ENCODE peak calls at places on chromosomes 3 and 15, in six cellular contexts. J, A, M, D, L and E are unnamed samples.

GRCh38 chr15:87816811-87817210 is 439.7 kb downstream of the NTRK3 start:
- DNase-seq in D (no peak), L (no peak), A (peak), J (no peak), M (peak), E (no peak)

GRCh38 chr3:8451696-8452095 is 49.9 kb upstream of the LMCD1 start:
- DNase-seq in M (no peak), L (no peak), A (peak), J (no peak), D (no peak), E (no peak)

GRCh38 chr3:150149651-150150051 is 179.0 kb upstream of the PFN2 start:
- DNase-seq in D (no peak), A (peak), J (no peak), M (peak), L (no peak), E (no peak)

GRCh38 chr3:73687081-73688004 is 62.6 kb upstream of the PDZRN3 start:
- DNase-seq in M (no peak), L (no peak), J (no peak), D (no peak), A (no peak), E (no peak)

GRCh38 chr15:68629519-68630204 is 50.9 kb downstream of the CORO2B start:
- DNase-seq in M (no peak), L (no peak), J (no peak), A (no peak), D (no peak), E (no peak)

GRCh38 chr15:65337436-65338070 is 33.1 kb downstream of the RNU5B-1 start:
- DNase-seq in J (no peak), M (no peak), D (no peak), L (no peak), A (no peak), E (no peak)

GRCh38 chr3:170750478-170750830 is 119.5 kb downstream of the RPL22L1 start:
- DNase-seq in M (no peak), L (no peak), J (no peak), A (no peak), D (no peak), E (no peak)

GRCh38 chr3:18393906-18394305 is 31.2 kb downstream of the SATB1 start:
- DNase-seq in A (peak), D (no peak), M (peak), J (no peak), L (no peak), E (no peak)

GRCh38 chr15:28110416-28110975 is 11.4 kb upstream of the OCA2 start:
- DNase-seq in L (no peak), A (no peak), D (no peak), M (no peak), J (no peak), E (no peak)

GRCh38 chr15:80594091-80594889 is 100.8 kb upstream of the ABHD17C start:
- DNase-seq in D (no peak), M (no peak), A (no peak), L (no peak), J (no peak), E (no peak)

GRCh38 chr3:195736866-195737490 is 16.2 kb downstream of the MUC20 start:
- DNase-seq in L (no peak), M (no peak), A (no peak), J (no peak), D (no peak), E (no peak)

GRCh38 chr15:58551084-58551763 is 119.4 kb downstream of the LIPC start:
- DNase-seq in D (no peak), J (no peak), L (no peak), A (no peak), M (no peak), E (no peak)

GRCh38 chr3:184568918-184569829 is 7.6 kb downstream of the EPHB3 start:
- DNase-seq in L (no peak), D (peak), M (peak), A (peak), J (no peak), E (peak)

GRCh38 chr3:184620101-184620798 is 58.7 kb downstream of the EPHB3 start:
- DNase-seq in D (no peak), L (no peak), J (no peak), A (peak), M (peak), E (no peak)

GRCh38 chr3:153901991-153902390 is 219.2 kb upstream of the ARHGEF26 start:
- DNase-seq in D (no peak), M (no peak), A (no peak), L (no peak), J (no peak), E (no peak)

GRCh38 chr15:34794590-34795206 is 651 bp downstream of the ACTC1 start:
- DNase-seq in J (peak), L (no peak), D (no peak), A (no peak), M (no peak), E (no peak)

GRCh38 chr3:100225883-100226282 is 34.9 kb upstream of the TBC1D23 start:
- DNase-seq in J (no peak), M (no peak), A (no peak), L (no peak), D (no peak), E (no peak)

GRCh38 chr3:107753494-107753893 is 230.7 kb downstream of the BBX start:
- DNase-seq in M (peak), D (no peak), L (peak), A (peak), J (no peak), E (no peak)

GRCh38 chr3:107756649-107757048 is 233.9 kb downstream of the BBX start:
- DNase-seq in D (no peak), M (no peak), L (no peak), A (no peak), J (no peak), E (no peak)

GRCh38 chr3:107753988-107754387 is 231.2 kb downstream of the BBX start:
- DNase-seq in D (no peak), M (no peak), L (no peak), A (no peak), J (no peak), E (no peak)

GRCh38 chr3:107757140-107757539 is 234.4 kb downstream of the BBX start:
- DNase-seq in L (no peak), J (no peak), A (no peak), D (no peak), M (no peak), E (no peak)

DNA sequence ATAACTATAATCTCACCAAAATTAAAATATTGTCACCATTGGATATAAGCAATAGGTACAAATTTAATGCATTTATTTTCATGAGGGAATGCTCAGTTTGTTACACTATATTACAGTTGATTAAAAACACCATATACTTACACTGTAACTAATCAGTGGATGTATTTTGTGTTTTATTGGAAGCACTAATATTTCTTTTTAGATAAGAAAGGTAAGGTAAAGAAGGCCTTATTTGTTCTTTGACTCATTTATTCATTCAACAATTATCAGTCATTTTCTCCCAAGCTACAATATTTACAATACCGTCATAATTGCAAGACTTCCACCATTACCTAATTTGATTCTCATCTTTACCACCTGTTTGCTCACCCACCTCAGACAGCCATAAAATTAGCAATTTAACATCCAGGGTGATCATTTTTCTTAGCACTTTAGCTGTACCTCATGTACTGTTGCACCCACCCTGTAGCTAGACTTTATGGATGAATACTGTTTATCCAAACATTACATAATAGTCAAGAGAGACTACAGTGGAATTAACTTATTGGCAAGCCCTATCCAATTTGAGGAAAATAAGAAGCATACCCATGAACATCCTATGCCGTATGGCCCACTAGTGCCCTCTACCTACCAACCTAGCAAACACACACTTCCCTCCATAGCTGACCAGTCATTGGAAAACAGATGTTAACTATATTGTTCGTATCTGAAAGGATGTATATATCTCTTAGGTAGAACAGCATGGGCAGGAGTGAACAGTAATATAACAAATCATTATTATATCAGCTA is 229.6 kb downstream of the BBX start:
- DNase-seq in M (peak), J (no peak), D (no peak), A (peak), L (no peak), E (no peak)
- TF ChIP-seq CTCF in M (peak), J (peak), D (no peak), A (peak), L (peak), E (peak)

DNA sequence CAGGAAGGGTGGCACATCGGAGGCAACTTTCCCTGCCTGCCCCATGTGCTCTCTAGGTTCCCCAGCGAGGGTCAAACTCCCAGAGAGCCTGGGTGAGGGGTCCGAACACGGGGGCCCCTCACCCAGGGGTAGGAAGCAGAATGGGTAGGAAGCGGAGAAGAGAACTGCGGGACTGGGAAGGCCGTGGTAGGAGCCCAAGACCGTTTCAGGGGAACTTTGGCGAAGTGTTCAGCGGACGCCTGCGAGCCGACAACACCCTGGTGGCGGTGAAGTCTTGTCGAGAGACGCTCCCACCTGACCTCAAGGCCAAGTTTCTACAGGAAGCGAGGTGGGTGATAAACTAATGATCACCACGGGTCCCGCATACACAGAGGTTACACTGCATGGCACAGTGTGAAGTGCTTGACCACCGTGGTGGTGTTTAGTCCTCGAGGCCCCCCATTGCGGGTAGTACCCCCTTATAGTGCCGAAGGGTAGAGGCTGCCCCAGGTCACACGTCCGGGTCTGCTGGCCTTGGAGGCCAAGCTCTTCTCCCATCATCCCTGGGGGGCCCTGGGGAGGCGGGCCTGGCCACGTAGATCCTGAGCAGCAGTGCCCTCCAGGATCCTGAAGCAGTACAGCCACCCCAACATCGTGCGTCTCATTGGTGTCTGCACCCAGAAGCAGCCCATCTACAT is 8.3 kb downstream of the FES start:
- DNase-seq in J (no peak), A (no peak), M (no peak), L (no peak), D (no peak), E (no peak)
- TF ChIP-seq CTCF in J (no peak), A (no peak), M (no peak), L (no peak), D (no peak), E (no peak)

GRCh38 chr3:47342156-47342555 is 38.7 kb upstream of the PTPN23 start:
- DNase-seq in J (no peak), A (no peak), M (no peak), D (no peak), L (no peak), E (no peak)

GRCh38 chr3:47342812-47343211 is 38.0 kb upstream of the PTPN23 start:
- DNase-seq in M (no peak), D (no peak), A (no peak), J (no peak), L (no peak), E (no peak)

GRCh38 chr3:47347217-47347801 is 33.5 kb upstream of the PTPN23 start:
- DNase-seq in J (peak), M (peak), D (peak), A (peak), L (no peak), E (no peak)

GRCh38 chr3:47343471-47343971 is 37.3 kb upstream of the PTPN23 start:
- DNase-seq in A (no peak), D (no peak), L (no peak), M (no peak), J (no peak), E (no peak)

GRCh38 chr3:47344971-47345370 is 35.9 kb upstream of the PTPN23 start:
- DNase-seq in J (no peak), M (no peak), D (no peak), L (no peak), A (no peak), E (no peak)
- TF ChIP-seq CTCF in J (no peak), M (no peak), D (no peak), L (no peak), A (no peak), E (no peak)

GRCh38 chr3:72319202-72320095 is 528.8 kb downstream of the SHQ1 start:
- DNase-seq in A (peak), D (no peak), L (no peak), M (no peak), J (no peak), E (no peak)
- TF ChIP-seq CTCF in A (no peak), D (no peak), L (no peak), M (no peak), J (no peak), E (no peak)

DNA sequence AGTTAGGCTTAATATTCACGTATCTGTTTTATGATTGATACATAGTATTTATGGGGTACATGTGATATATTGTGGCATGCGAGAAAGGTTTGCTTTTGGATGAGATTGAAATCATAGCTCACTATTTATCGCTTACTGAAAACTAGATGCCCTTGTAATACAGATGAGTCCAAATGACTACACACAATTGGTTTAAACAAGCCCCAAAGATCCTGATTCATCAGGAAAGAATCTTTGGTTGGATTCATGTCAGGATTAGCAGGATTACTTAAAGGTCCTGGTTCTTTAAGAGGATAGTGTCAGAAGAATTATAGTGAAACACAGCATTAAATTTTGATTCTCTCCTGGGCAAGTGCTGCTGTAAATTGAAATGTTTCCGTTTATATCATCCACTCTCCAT is 18.6 kb upstream of the AADAC start:
- DNase-seq in M (peak), D (no peak), J (no peak), L (no peak), A (peak), E (no peak)
- TF ChIP-seq CTCF in M (no peak), D (no peak), J (no peak), L (no peak), A (no peak), E (no peak)

DNA sequence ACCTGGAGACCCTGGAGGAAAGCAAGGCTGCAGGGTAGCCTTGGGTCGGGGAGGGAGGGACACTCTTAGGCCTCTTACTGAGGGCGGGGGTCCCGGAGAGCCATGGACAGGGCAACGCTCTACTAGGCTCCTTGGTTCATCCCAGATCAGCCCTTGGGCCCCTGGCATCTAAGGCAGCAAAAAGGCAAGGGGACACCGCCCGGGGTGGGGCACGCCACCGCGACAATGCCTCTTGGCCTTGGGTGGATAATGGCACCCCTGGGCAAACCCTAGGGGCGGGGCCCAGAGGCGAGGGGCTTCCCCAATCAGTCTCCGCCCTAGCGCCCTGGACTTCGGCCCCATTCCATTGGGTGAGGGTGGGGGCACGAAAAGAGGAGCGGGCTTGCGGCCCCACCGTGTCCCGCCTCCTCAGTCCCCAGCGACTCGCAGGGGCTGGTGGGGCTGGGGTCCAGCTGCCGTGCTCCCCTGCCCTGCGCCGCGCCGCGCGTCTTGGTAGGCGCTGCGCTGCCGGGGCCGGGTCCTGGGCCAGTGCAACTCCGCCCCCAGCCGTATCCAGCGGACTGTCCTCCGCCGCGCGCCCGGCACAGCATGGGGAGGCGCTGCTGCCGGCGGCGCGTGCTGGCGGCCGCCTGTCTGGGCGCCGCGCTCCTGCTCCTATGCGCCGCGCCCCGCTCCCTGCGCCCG is at the start of gene CHST13:
- DNase-seq in J (no peak), A (peak), M (no peak), L (no peak), D (no peak), E (no peak)
- TF ChIP-seq CTCF in J (no peak), A (no peak), M (no peak), L (no peak), D (no peak), E (no peak)